ENCODE peak calls at places on chromosomes 7 and 10, in eight cellular contexts. B is HCT116, G is OCI-LY7, U is MM.1S, Y is hepatocyte, N is PC-3, J is GM23338, S is SK-N-SH. X is an unnamed sample. For H3K9me2, the result is how much of the 10 kb centered on the place peaks cover.

GRCh38 chr7:135970682-135971365 is 6.3 kb downstream of the MTPN start:
- DNase-seq in B (no peak), G (peak), U (peak), Y (no peak), N (no peak), J (no peak), S (no peak), X (no peak)

GRCh38 chr7:16982640-16983103 is 100.9 kb upstream of the AGR3 start:
- DNase-seq in B (peak), G (peak), U (peak), Y (peak), N (peak), J (peak), S (peak), X (peak)

GRCh38 chr10:121065330-121065729 is 214.2 kb downstream of the WDR11 start:
- DNase-seq in B (no peak), G (no peak), U (no peak), Y (no peak), N (no peak), J (no peak), S (no peak), X (no peak)

GRCh38 chr7:142807855-142808460 is 37.2 kb downstream of the PRSS2 start:
- DNase-seq in B (no peak), G (peak), U (peak), Y (no peak), N (peak), J (no peak), S (no peak), X (peak)

GRCh38 chr10:88670497-88670896 is 6.3 kb downstream of the LIPF start:
- DNase-seq in B (no peak), G (no peak), U (no peak), Y (no peak), N (no peak), J (no peak), S (no peak), X (no peak)

GRCh38 chr7:44112231-44112996 is 8.3 kb downstream of the AEBP1 start:
- DNase-seq in B (no peak), G (no peak), U (no peak), Y (no peak), N (no peak), J (peak), S (peak), X (no peak)

GRCh38 chr7:134429481-134429880 is 29.4 kb downstream of the AKR1B1 start:
- DNase-seq in B (no peak), G (no peak), U (peak), Y (no peak), N (no peak), J (no peak), S (no peak), X (no peak)

GRCh38 chr7:240887-241421 is 48.6 kb downstream of the FAM20C start:
- DNase-seq in B (no peak), G (no peak), U (no peak), Y (no peak), N (no peak), J (no peak), S (no peak), X (no peak)

GRCh38 chr10:118572286-118573041 is 23.0 kb downstream of the PRLHR start:
- DNase-seq in B (no peak), G (no peak), U (no peak), Y (no peak), N (no peak), J (no peak), S (no peak), X (no peak)

GRCh38 chr10:13787015-13787421 is 200.3 kb downstream of the PRPF18 start:
- DNase-seq in B (no peak), G (peak), U (peak), Y (no peak), N (no peak), J (no peak), S (no peak), X (no peak)

GRCh38 chr10:24603333-24603732 is 120.4 kb downstream of the ARHGAP21 start:
- DNase-seq in B (no peak), G (no peak), U (no peak), Y (no peak), N (peak), J (no peak), S (no peak), X (peak)

DNA sequence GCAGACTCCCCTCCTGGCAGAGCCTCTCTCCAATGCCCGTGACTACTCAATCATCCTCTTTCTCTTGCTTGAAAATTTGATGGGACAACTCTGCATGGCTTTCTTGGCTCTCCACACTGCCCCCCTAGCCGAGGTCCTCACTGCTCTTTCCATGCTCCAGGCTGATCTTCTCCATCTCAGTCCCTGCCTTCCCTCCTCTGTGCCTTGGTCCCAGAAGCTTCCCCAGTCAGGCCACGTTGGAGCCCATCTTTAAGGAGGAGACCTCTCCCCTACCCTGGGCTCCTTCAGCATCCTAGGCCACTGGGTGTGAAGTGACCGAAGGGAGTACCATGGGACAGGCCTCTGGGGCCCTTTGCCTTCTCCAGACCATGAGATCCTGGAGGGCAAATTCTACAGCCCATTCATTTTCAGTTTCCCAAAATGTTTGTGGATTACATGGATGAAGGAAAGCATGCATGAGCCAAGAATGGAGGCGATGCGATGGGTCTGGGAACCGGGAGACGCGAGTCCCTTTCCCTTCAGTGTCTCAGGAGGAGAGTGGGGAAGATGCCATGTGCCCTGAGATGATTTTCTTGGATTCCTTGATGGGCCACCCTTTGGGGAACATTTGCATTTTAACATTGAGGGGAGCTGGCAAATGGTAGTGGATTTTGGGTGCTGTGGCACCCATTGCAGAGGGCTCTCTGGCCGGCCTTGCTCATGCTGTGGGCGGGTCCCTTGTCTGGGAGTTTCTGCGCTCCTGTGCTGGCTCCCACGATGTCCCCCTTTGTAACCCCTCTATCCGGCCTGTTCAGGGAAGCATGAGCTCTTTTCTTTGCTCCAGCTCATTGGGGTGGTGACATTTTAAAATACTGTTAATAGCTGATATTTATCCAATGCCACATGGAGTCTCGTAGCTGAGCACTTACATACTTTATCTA is 376.6 kb downstream of the RPS24 start:
- DNase-seq in B (no peak), G (no peak), U (no peak), Y (no peak), N (no peak), J (no peak), S (no peak), X (no peak)
- H3K9me2 ChIP-seq in B (under half), G (under half), U (under half), Y (under half), N (under half), J (under half), S (under half), X (under half)

GRCh38 chr7:38451840-38452239 is 178.4 kb upstream of the TARP start:
- DNase-seq in B (peak), G (no peak), U (peak), Y (peak), N (peak), J (peak), S (peak), X (peak)
- TF ChIP-seq EZH2phosphoT487 in B (no peak), G (no peak), U (no peak), Y (no peak), N (no peak), J (no peak), S (no peak), X (no peak)

DNA sequence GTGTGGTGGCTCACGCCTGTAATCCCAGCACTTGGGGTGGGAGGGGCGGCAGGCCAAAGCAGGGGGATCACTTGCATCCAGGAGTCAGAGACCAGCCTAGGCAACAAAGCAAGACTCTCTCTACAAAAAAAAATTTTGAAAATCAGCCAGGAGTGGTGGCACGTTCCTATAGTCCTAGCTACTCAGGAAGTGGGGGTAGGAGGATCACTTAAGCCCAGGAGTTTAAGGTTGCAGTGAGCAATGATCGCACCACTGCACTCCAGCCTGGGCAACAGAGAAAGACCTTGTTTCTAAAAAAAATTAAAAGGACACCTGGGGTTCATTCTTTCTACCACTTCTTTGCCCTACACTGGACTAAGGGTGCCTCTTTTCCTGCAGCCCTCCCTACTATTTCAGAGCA is 15.1 kb downstream of the WAPL start:
- DNase-seq in B (no peak), G (peak), U (no peak), Y (no peak), N (no peak), J (no peak), S (no peak), X (no peak)
- H3K27ac ChIP-seq in B (no peak), G (peak), U (no peak), Y (no peak), N (no peak), J (peak), S (no peak), X (no peak)

GRCh38 chr7:18503068-18503859 is 7.7 kb downstream of the HDAC9 start:
- DNase-seq in B (no peak), G (no peak), U (no peak), Y (no peak), N (no peak), J (no peak), S (no peak), X (no peak)
- H3K9me2 ChIP-seq in B (under half), G (under half), U (under half), Y (under half), N (under half), J (under half), S (under half), X (under half)

GRCh38 chr7:24054231-24054630 is 229.8 kb upstream of the NPY start:
- DNase-seq in B (no peak), G (no peak), U (no peak), Y (no peak), N (peak), J (no peak), S (no peak), X (no peak)
- TF ChIP-seq EZH2phosphoT487 in B (no peak), G (no peak), U (no peak), Y (no peak), N (no peak), J (no peak), S (no peak), X (no peak)

GRCh38 chr10:112246-112645 is 23.0 kb upstream of the ZMYND11 start:
- DNase-seq in B (no peak), G (no peak), U (no peak), Y (peak), N (peak), J (no peak), S (no peak), X (no peak)
- H3K27ac ChIP-seq in B (no peak), G (no peak), U (no peak), Y (peak), N (no peak), J (no peak), S (no peak), X (no peak)

GRCh38 chr7:95730493-95731280 is 41.7 kb upstream of the DYNC1I1 start:
- DNase-seq in B (no peak), G (no peak), U (no peak), Y (no peak), N (no peak), J (no peak), S (no peak), X (no peak)

GRCh38 chr7:95723583-95724180 is 48.7 kb upstream of the DYNC1I1 start:
- DNase-seq in B (peak), G (peak), U (peak), Y (peak), N (peak), J (peak), S (peak), X (peak)

GRCh38 chr7:95725170-95725569 is 47.2 kb upstream of the DYNC1I1 start:
- DNase-seq in B (no peak), G (no peak), U (peak), Y (no peak), N (peak), J (peak), S (no peak), X (peak)
- H3K9me2 ChIP-seq in B (under half), G (under half), U (under half), Y (under half), N (under half), J (under half), S (under half), X (under half)

GRCh38 chr10:124002391-124003069 is 90.9 kb downstream of the CHST15 start:
- DNase-seq in B (no peak), G (no peak), U (no peak), Y (no peak), N (no peak), J (no peak), S (peak), X (no peak)
- TF ChIP-seq EZH2phosphoT487 in B (no peak), G (no peak), U (no peak), Y (no peak), N (no peak), J (no peak), S (no peak), X (no peak)

GRCh38 chr7:27173412-27174076 is 576 bp downstream of the HOXA10 start:
- DNase-seq in B (no peak), G (no peak), U (no peak), Y (no peak), N (no peak), J (peak), S (peak), X (peak)
- H3K27ac ChIP-seq in B (peak), G (no peak), U (no peak), Y (peak), N (peak), J (no peak), S (no peak), X (peak)

GRCh38 chr7:100556541-100556940 is 17.2 kb downstream of the SAP25 start:
- DNase-seq in B (no peak), G (no peak), U (no peak), Y (no peak), N (no peak), J (no peak), S (no peak), X (peak)
- H3K9me2 ChIP-seq in B (under half), G (under half), U (under half), Y (under half), N (under half), J (under half), S (under half), X (under half)